ENCODE peak calls at places on chromosomes 5 and 9, in seven cellular contexts. One of them, this sample, is unnamed.

GRCh38 chr5:135443329-135443960 is 3.7 kb downstream of the DCANP1 start:
- DNase-seq in GM12878: no peak
- DNase-seq in endothelial cell of umbilical vein: no peak
- DNase-seq in Karpas-422: no peak
- DNase-seq in MM.1S: no peak
- DNase-seq in mammary epithelial cell: no peak
- DNase-seq in neural progenitor cell: no peak
- DNase-seq in this sample: no peak

GRCh38 chr5:127216906-127217675 is 73.5 kb upstream of the MEGF10 start:
- DNase-seq in GM12878: no peak
- DNase-seq in endothelial cell of umbilical vein: no peak
- DNase-seq in Karpas-422: no peak
- DNase-seq in MM.1S: no peak
- DNase-seq in mammary epithelial cell: no peak
- DNase-seq in neural progenitor cell: peak
- DNase-seq in this sample: no peak

GRCh38 chr5:130520211-130520610 is 615.9 kb downstream of the CHSY3 start:
- DNase-seq in GM12878: no peak
- DNase-seq in endothelial cell of umbilical vein: no peak
- DNase-seq in Karpas-422: no peak
- DNase-seq in MM.1S: no peak
- DNase-seq in mammary epithelial cell: peak
- DNase-seq in neural progenitor cell: peak
- DNase-seq in this sample: no peak

GRCh38 chr5:91469517-91470165 is 86.5 kb upstream of the ARRDC3 start:
- DNase-seq in GM12878: no peak
- DNase-seq in endothelial cell of umbilical vein: no peak
- DNase-seq in Karpas-422: no peak
- DNase-seq in MM.1S: no peak
- DNase-seq in mammary epithelial cell: no peak
- DNase-seq in neural progenitor cell: no peak
- DNase-seq in this sample: no peak

GRCh38 chr9:98518556-98518955 is 190.2 kb downstream of the GABBR2 start:
- DNase-seq in GM12878: no peak
- DNase-seq in endothelial cell of umbilical vein: no peak
- DNase-seq in Karpas-422: no peak
- DNase-seq in MM.1S: no peak
- DNase-seq in mammary epithelial cell: no peak
- DNase-seq in neural progenitor cell: no peak
- DNase-seq in this sample: no peak

GRCh38 chr5:123763201-123763600 is 251.2 kb downstream of the CSNK1G3 start:
- DNase-seq in GM12878: no peak
- DNase-seq in endothelial cell of umbilical vein: no peak
- DNase-seq in Karpas-422: no peak
- DNase-seq in MM.1S: no peak
- DNase-seq in mammary epithelial cell: no peak
- DNase-seq in neural progenitor cell: no peak
- DNase-seq in this sample: no peak

GRCh38 chr9:77765781-77766259 is 117.7 kb upstream of the GNA14 start:
- DNase-seq in GM12878: no peak
- DNase-seq in endothelial cell of umbilical vein: no peak
- DNase-seq in Karpas-422: no peak
- DNase-seq in MM.1S: no peak
- DNase-seq in mammary epithelial cell: no peak
- DNase-seq in neural progenitor cell: no peak
- DNase-seq in this sample: no peak

GRCh38 chr9:96555567-96556386 is 63.9 kb downstream of the CDC14B start:
- DNase-seq in GM12878: no peak
- DNase-seq in endothelial cell of umbilical vein: no peak
- DNase-seq in Karpas-422: no peak
- DNase-seq in MM.1S: no peak
- DNase-seq in mammary epithelial cell: no peak
- DNase-seq in neural progenitor cell: no peak
- DNase-seq in this sample: peak

GRCh38 chr5:399296-400281 is 43.4 kb upstream of the EXOC3 start:
- DNase-seq in GM12878: peak
- DNase-seq in endothelial cell of umbilical vein: peak
- DNase-seq in Karpas-422: peak
- DNase-seq in MM.1S: peak
- DNase-seq in mammary epithelial cell: peak
- DNase-seq in neural progenitor cell: peak
- DNase-seq in this sample: peak

GRCh38 chr9:127163409-127163808 is 41.0 kb upstream of the ANGPTL2 start:
- DNase-seq in GM12878: peak
- DNase-seq in endothelial cell of umbilical vein: peak
- DNase-seq in Karpas-422: no peak
- DNase-seq in MM.1S: peak
- DNase-seq in mammary epithelial cell: peak
- DNase-seq in neural progenitor cell: no peak
- DNase-seq in this sample: peak

GRCh38 chr5:4361626-4362281 is 766.1 kb downstream of the IRX1 start:
- DNase-seq in GM12878: no peak
- DNase-seq in endothelial cell of umbilical vein: no peak
- DNase-seq in Karpas-422: no peak
- DNase-seq in MM.1S: no peak
- DNase-seq in mammary epithelial cell: no peak
- DNase-seq in neural progenitor cell: no peak
- DNase-seq in this sample: no peak

GRCh38 chr5:54520438-54520846 is 2.9 kb downstream of the SNX18 start:
- DNase-seq in GM12878: no peak
- DNase-seq in endothelial cell of umbilical vein: peak
- DNase-seq in Karpas-422: no peak
- DNase-seq in MM.1S: no peak
- DNase-seq in mammary epithelial cell: peak
- DNase-seq in neural progenitor cell: no peak
- DNase-seq in this sample: peak

GRCh38 chr9:105245720-105246161 is 1.3 kb downstream of the SLC44A1 start:
- DNase-seq in GM12878: no peak
- DNase-seq in endothelial cell of umbilical vein: peak
- DNase-seq in Karpas-422: no peak
- DNase-seq in MM.1S: peak
- DNase-seq in mammary epithelial cell: no peak
- DNase-seq in neural progenitor cell: no peak
- DNase-seq in this sample: peak

GRCh38 chr9:76266649-76267627 is 127.3 kb downstream of the RFK start:
- DNase-seq in GM12878: no peak
- DNase-seq in endothelial cell of umbilical vein: no peak
- DNase-seq in Karpas-422: no peak
- DNase-seq in MM.1S: no peak
- DNase-seq in mammary epithelial cell: no peak
- DNase-seq in neural progenitor cell: peak
- DNase-seq in this sample: no peak

GRCh38 chr5:150641006-150641570 is 628 bp downstream of the SYNPO start:
- DNase-seq in GM12878: no peak
- DNase-seq in endothelial cell of umbilical vein: peak
- DNase-seq in Karpas-422: no peak
- DNase-seq in MM.1S: no peak
- DNase-seq in mammary epithelial cell: no peak
- DNase-seq in neural progenitor cell: peak
- DNase-seq in this sample: peak

DNA sequence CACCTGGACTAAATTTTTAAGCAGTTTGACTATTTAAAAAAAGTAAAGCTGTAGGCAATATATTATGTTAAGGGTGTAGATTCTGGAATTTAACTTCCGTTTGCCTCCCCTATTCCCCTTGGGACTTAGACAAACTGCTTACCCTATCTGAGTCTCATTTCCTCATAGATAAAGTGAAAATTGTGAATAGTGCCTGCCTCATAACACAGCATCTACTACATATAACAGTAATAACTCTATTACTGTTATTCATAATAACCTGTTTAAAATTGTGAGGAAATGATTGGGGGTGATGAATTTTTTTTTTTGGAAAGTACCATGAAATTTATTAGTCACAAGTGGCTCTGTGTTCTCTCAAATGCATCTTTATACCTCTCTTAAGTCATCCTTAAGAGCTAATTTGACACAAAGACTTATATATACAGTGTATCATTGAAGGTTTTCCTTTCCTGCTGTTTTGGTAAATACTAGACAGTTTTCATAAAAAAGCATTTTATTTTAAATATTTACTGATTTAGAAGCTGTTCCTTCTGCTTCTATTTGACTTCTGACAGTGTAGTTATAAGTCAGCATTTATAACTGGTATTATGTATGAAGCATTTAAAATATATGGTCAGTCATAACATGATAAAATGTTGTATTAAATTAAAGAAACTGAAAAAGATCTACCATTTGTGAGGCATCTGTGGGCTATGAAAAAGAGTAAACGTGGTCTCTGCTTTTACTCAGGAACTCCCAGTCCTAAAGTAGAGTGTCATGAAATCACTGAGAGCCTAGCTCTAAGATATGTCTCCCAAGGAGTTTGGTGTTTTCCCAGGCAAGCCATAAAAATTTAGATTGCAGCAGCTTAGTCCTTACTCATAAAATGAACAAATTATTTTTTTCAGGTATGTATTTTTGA is 46.4 kb downstream of the MCCC2 start:
- DNase-seq in GM12878: no peak
- DNase-seq in endothelial cell of umbilical vein: no peak
- DNase-seq in Karpas-422: no peak
- DNase-seq in MM.1S: no peak
- DNase-seq in mammary epithelial cell: no peak
- DNase-seq in neural progenitor cell: no peak
- DNase-seq in this sample: no peak
- H3K9ac ChIP-seq in GM12878: no peak
- H3K9ac ChIP-seq in endothelial cell of umbilical vein: no peak
- H3K9ac ChIP-seq in Karpas-422: no peak
- H3K9ac ChIP-seq in MM.1S: no peak
- H3K9ac ChIP-seq in mammary epithelial cell: no peak
- H3K9ac ChIP-seq in neural progenitor cell: no peak
- H3K9ac ChIP-seq in this sample: no peak

DNA sequence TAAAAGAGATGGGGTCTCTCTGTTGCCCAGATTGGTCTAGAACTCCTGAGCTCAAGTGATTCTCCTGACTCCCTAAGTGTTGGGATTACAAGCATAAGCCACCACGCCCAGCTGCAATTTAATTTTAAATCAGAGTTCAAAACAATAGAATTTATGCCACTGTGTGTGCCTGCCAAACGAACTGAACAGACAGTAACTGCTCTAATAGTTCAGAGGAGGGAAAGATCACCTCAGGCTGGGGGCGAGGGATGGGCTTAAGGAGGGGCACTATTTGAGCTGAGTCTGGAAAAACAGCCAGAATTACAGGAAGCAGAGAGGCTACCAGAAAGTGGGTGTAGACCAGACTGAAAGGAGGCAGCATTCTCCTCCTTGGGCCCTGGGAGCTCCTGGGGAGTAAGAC is 12.2 kb downstream of the NOL6 start:
- DNase-seq in GM12878: no peak
- DNase-seq in endothelial cell of umbilical vein: no peak
- DNase-seq in Karpas-422: no peak
- DNase-seq in MM.1S: no peak
- DNase-seq in mammary epithelial cell: no peak
- DNase-seq in neural progenitor cell: no peak
- DNase-seq in this sample: no peak
- H3K9ac ChIP-seq in GM12878: no peak
- H3K9ac ChIP-seq in endothelial cell of umbilical vein: no peak
- H3K9ac ChIP-seq in Karpas-422: no peak
- H3K9ac ChIP-seq in MM.1S: no peak
- H3K9ac ChIP-seq in mammary epithelial cell: no peak
- H3K9ac ChIP-seq in neural progenitor cell: no peak
- H3K9ac ChIP-seq in this sample: no peak

GRCh38 chr9:121599872-121600585 is 51.4 kb upstream of the DAB2IP start:
- DNase-seq in GM12878: no peak
- DNase-seq in endothelial cell of umbilical vein: no peak
- DNase-seq in Karpas-422: no peak
- DNase-seq in MM.1S: no peak
- DNase-seq in mammary epithelial cell: no peak
- DNase-seq in neural progenitor cell: peak
- DNase-seq in this sample: no peak
- H3K9ac ChIP-seq in GM12878: no peak
- H3K9ac ChIP-seq in endothelial cell of umbilical vein: no peak
- H3K9ac ChIP-seq in Karpas-422: no peak
- H3K9ac ChIP-seq in MM.1S: no peak
- H3K9ac ChIP-seq in mammary epithelial cell: no peak
- H3K9ac ChIP-seq in neural progenitor cell: peak
- H3K9ac ChIP-seq in this sample: peak

GRCh38 chr5:179280095-179280490 is 65.2 kb downstream of the ADAMTS2 start:
- DNase-seq in GM12878: no peak
- DNase-seq in endothelial cell of umbilical vein: no peak
- DNase-seq in Karpas-422: no peak
- DNase-seq in MM.1S: no peak
- DNase-seq in mammary epithelial cell: no peak
- DNase-seq in neural progenitor cell: no peak
- DNase-seq in this sample: no peak
- H3K9ac ChIP-seq in GM12878: no peak
- H3K9ac ChIP-seq in endothelial cell of umbilical vein: no peak
- H3K9ac ChIP-seq in Karpas-422: no peak
- H3K9ac ChIP-seq in MM.1S: no peak
- H3K9ac ChIP-seq in mammary epithelial cell: no peak
- H3K9ac ChIP-seq in neural progenitor cell: no peak
- H3K9ac ChIP-seq in this sample: no peak

GRCh38 chr9:136570191-136570845 is 24.5 kb upstream of the NOTCH1 start:
- DNase-seq in GM12878: no peak
- DNase-seq in endothelial cell of umbilical vein: no peak
- DNase-seq in Karpas-422: no peak
- DNase-seq in MM.1S: no peak
- DNase-seq in mammary epithelial cell: no peak
- DNase-seq in neural progenitor cell: no peak
- DNase-seq in this sample: no peak

GRCh38 chr9:136569526-136570148 is 23.8 kb upstream of the NOTCH1 start:
- DNase-seq in GM12878: no peak
- DNase-seq in endothelial cell of umbilical vein: no peak
- DNase-seq in Karpas-422: no peak
- DNase-seq in MM.1S: no peak
- DNase-seq in mammary epithelial cell: no peak
- DNase-seq in neural progenitor cell: no peak
- DNase-seq in this sample: no peak

GRCh38 chr9:136572003-136572595 is 26.3 kb upstream of the NOTCH1 start:
- DNase-seq in GM12878: no peak
- DNase-seq in endothelial cell of umbilical vein: no peak
- DNase-seq in Karpas-422: no peak
- DNase-seq in MM.1S: no peak
- DNase-seq in mammary epithelial cell: no peak
- DNase-seq in neural progenitor cell: peak
- DNase-seq in this sample: peak

GRCh38 chr9:136571525-136571924 is 25.7 kb upstream of the NOTCH1 start:
- DNase-seq in GM12878: no peak
- DNase-seq in endothelial cell of umbilical vein: no peak
- DNase-seq in Karpas-422: no peak
- DNase-seq in MM.1S: no peak
- DNase-seq in mammary epithelial cell: no peak
- DNase-seq in neural progenitor cell: no peak
- DNase-seq in this sample: no peak

DNA sequence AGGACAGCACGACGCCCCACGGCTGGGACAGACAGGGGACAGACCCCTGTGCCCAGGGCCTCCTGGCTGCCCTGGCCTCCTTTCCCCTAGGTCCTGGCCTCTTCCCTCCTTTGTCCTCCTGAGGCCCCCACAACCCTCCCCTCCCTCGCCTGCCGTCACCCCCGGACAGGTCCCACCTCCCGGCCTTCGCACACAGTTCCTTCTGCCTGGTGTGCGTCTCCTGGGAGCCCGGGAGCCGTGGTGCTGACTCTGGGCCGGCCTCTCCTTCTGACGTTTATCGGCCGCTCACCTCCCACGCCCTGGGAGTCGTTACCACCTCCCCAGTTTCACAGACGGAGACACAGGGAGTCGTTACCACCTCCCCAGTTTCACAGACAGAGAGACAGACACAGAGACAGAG is 25.1 kb upstream of the NOTCH1 start:
- DNase-seq in GM12878: no peak
- DNase-seq in endothelial cell of umbilical vein: no peak
- DNase-seq in Karpas-422: no peak
- DNase-seq in MM.1S: no peak
- DNase-seq in mammary epithelial cell: no peak
- DNase-seq in neural progenitor cell: no peak
- DNase-seq in this sample: no peak
- H3K9ac ChIP-seq in GM12878: no peak
- H3K9ac ChIP-seq in endothelial cell of umbilical vein: no peak
- H3K9ac ChIP-seq in Karpas-422: no peak
- H3K9ac ChIP-seq in MM.1S: no peak
- H3K9ac ChIP-seq in mammary epithelial cell: no peak
- H3K9ac ChIP-seq in neural progenitor cell: no peak
- H3K9ac ChIP-seq in this sample: peak

GRCh38 chr9:24912767-24913166 is 367.1 kb upstream of the IZUMO3 start:
- DNase-seq in GM12878: no peak
- DNase-seq in endothelial cell of umbilical vein: peak
- DNase-seq in Karpas-422: no peak
- DNase-seq in MM.1S: no peak
- DNase-seq in mammary epithelial cell: no peak
- DNase-seq in neural progenitor cell: no peak
- DNase-seq in this sample: no peak
- H3K9ac ChIP-seq in GM12878: no peak
- H3K9ac ChIP-seq in endothelial cell of umbilical vein: no peak
- H3K9ac ChIP-seq in Karpas-422: no peak
- H3K9ac ChIP-seq in MM.1S: no peak
- H3K9ac ChIP-seq in mammary epithelial cell: no peak
- H3K9ac ChIP-seq in neural progenitor cell: no peak
- H3K9ac ChIP-seq in this sample: no peak

This sample was measured in fibroblast of lung.